ENCODE peak calls at places on chromosome 13, in four cellular contexts. S, D, A and Y are unnamed samples.

GRCh38 chr13:102608944-102609343 is 12.2 kb downstream of the TPP2 start:
- DNase-seq in S (no peak), A (no peak), D (no peak), Y (no peak)

GRCh38 chr13:98801626-98802418 is 49.4 kb upstream of the SLC15A1 start:
- DNase-seq in D (no peak), A (no peak), S (no peak), Y (no peak)

GRCh38 chr13:25170554-25171107 is 1.5 kb downstream of the AMER2 start:
- DNase-seq in D (no peak), S (no peak), A (no peak), Y (no peak)

GRCh38 chr13:35876601-35877000 is 254.6 kb downstream of the DCLK1 start:
- DNase-seq in S (peak; percentile 17), D (no peak), A (no peak), Y (no peak)

GRCh38 chr13:28754698-28755545 is 36.2 kb upstream of the SLC46A3 start:
- DNase-seq in D (peak; percentile 39), A (no peak), S (peak; percentile 61), Y (no peak)

GRCh38 chr13:20796791-20797513 is 23.2 kb upstream of the EEF1AKMT1 start:
- DNase-seq in D (peak; percentile 26), S (peak; percentile 65), A (peak; percentile 37), Y (no peak)

GRCh38 chr13:42656136-42656535 is 82.2 kb downstream of the TNFSF11 start:
- DNase-seq in D (peak; percentile 6), A (no peak), S (no peak), Y (no peak)

GRCh38 chr13:43140985-43141384 is 117.6 kb downstream of the DNAJC15 start:
- DNase-seq in S (no peak), A (no peak), D (no peak), Y (no peak)

GRCh38 chr13:113742445-113743120 is 16.4 kb upstream of the TMEM255B start:
- DNase-seq in S (no peak), D (no peak), A (peak; percentile 2), Y (no peak)

GRCh38 chr13:24670927-24671326 is 9.3 kb upstream of the ATP12A start:
- DNase-seq in S (peak; percentile 35), D (peak; percentile 41), A (peak; percentile 23), Y (peak; percentile 34)

GRCh38 chr13:29369060-29369743 is 226.3 kb downstream of the SLC7A1 start:
- DNase-seq in D (peak; percentile 66), A (peak; percentile 37), S (peak; percentile 43), Y (peak; percentile 73)

GRCh38 chr13:46893820-46894533 is 2.9 kb downstream of the HTR2A start:
- DNase-seq in A (peak; percentile 54), D (peak; percentile 70), S (peak; percentile 58), Y (peak; percentile 42)

GRCh38 chr13:42708391-42708790 is 73.0 kb upstream of the FAM216B start:
- DNase-seq in D (no peak), S (no peak), A (no peak), Y (no peak)

GRCh38 chr13:94722596-94722995 is 10.3 kb upstream of the SOX21 start:
- DNase-seq in D (no peak), S (no peak), A (no peak), Y (no peak)

GRCh38 chr13:40087021-40088002 is 431.9 kb downstream of the COG6 start:
- DNase-seq in S (no peak), A (no peak), D (no peak), Y (no peak)